ENCODE peak calls at places on chromosomes 7 and 10, in five cellular contexts. D, R, Z, L and C are unnamed samples.

GRCh38 chr7:140917258-140917657 is 7.5 kb downstream of the BRAF start:
- ATAC-seq in D (no peak), R (no peak), Z (no peak), L (no peak), C (no peak)

GRCh38 chr7:76997381-76998262 is 34.5 kb downstream of the SPDYE17 start:
- ATAC-seq in D (no peak), R (peak; percentile 16), Z (no peak), L (peak; percentile 9), C (peak; percentile 34)

GRCh38 chr10:69456880-69457693 is 5.8 kb downstream of the TSPAN15 start:
- ATAC-seq in D (peak; percentile 21), R (no peak), Z (no peak), L (no peak), C (no peak)

GRCh38 chr10:8539056-8539455 is 484.6 kb downstream of the GATA3 start:
- ATAC-seq in D (no peak), R (no peak), Z (no peak), L (no peak), C (no peak)

GRCh38 chr7:28142650-28143049 is 37.9 kb downstream of the JAZF1 start:
- ATAC-seq in D (peak; percentile 50), R (peak; percentile 18), Z (peak; percentile 70), L (no peak), C (no peak)

GRCh38 chr10:29635711-29636144 is 957 bp upstream of the SVIL start:
- ATAC-seq in D (peak; percentile 75), R (peak; percentile 26), Z (no peak), L (peak; percentile 73), C (no peak)

GRCh38 chr10:17425584-17426262 is 28.7 kb downstream of the ST8SIA6 start:
- ATAC-seq in D (no peak), R (peak; percentile 59), Z (peak; percentile 39), L (no peak), C (no peak)

GRCh38 chr7:89332026-89332425 is 536.5 kb upstream of the TEX47 start:
- ATAC-seq in D (no peak), R (no peak), Z (no peak), L (no peak), C (no peak)

DNA sequence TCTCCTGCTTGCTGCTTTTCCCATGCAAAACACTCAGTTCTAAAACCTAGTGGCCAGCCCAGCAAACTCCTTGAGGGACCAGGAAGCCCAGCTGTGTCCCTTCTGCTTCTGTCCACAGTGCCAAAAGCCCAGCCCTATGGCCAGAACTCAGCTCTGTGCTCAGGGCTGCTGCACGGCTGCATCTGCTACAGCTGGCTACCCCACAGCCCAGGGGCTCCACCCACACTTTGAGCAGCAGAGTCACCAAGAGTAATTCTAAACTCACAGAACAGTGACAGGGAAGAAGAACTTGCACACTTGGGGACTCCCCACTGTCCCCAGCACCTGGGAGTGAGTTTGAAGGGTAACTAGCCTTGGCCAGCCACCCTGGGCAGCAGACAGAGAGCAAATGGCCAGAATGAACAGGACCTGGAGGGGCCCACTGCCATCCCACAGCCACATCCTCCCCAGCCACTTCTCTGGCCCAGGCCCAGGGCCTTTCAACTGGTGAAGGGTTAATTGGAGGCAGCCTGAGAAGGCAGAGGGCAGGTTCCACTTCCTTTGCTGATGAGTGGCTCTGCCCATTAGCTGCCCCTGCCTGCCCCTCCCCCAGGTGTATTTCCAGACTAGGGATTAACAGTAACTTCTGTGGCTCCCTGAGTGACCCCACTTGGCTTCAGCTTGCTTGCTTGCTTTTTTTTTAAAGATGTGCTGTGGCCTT is 28.1 kb upstream of the TRIM8 start:
- ATAC-seq in D (no peak), R (peak; percentile 64), Z (no peak), L (no peak), C (peak; percentile 81)
- H3K4me1 ChIP-seq in D (peaks cover 36% of the 10 kb centered on the region), R (peaks cover 20% of the 10 kb centered on the region), Z (peaks cover 2% of the 10 kb centered on the region), L (peaks cover 4% of the 10 kb centered on the region), C (peaks cover 84% of the 10 kb centered on the region)

GRCh38 chr7:127651556-127652332 is at the start of gene SND1:
- ATAC-seq in D (peak; percentile 95), R (peak; percentile 98), Z (peak; percentile 96), L (peak; percentile 91), C (peak; percentile 99)
- TF ChIP-seq POLR2A in D (peak; percentile 34), R (peak; percentile 74), Z (peak; percentile 88), L (peak; percentile 97), C (peak; percentile 82)

DNA sequence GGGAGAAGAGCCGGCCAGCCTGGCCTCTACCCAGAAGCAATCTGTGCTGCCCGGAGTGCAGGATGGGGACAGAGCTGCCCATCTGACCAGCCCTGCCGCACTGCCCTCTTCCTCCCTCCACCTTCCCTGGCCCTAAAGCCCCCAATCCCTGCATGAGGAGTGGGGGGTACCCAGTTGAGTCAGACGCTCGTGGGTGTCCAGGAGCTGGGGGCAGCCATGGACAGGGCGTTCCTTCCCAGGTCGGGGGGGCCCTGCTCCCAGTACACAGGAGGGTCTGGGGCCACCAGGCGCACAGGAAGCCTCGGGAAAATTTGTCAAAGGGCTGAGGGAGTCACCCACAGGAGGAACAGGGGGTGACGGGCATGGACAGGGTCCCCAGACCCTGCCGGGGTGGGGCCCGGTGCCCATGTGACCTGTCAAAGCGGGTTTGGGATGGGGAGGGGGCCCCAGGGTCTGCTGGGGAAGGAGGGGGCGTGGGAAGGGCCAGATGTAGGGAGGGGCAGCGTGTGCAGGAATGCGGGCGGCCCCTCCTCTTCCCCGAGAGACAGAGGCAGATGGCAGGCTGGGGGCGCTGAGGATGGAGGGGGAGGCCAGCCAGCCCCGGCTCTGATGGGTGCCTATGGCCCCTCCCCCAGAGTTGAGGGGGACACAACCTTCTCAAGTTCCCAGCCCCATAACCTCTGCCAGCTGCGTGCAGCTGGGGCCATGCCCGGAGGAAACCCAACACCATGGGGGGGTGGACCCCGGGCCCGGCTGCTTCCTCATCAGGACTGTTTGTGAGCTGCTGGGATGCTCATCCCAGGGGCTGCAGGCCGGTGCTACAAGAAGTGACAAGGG is 21.5 kb upstream of the GRIFIN start:
- ATAC-seq in D (no peak), R (no peak), Z (no peak), L (no peak), C (no peak)
- H3K4me1 ChIP-seq in D (no peaks in the 10 kb centered on the region), R (peaks cover 10% of the 10 kb centered on the region), Z (no peaks in the 10 kb centered on the region), L (no peaks in the 10 kb centered on the region), C (no peaks in the 10 kb centered on the region)

GRCh38 chr7:84857336-84857735 is 329.5 kb downstream of the SEMA3D start:
- ATAC-seq in D (no peak), R (no peak), Z (no peak), L (no peak), C (no peak)

DNA sequence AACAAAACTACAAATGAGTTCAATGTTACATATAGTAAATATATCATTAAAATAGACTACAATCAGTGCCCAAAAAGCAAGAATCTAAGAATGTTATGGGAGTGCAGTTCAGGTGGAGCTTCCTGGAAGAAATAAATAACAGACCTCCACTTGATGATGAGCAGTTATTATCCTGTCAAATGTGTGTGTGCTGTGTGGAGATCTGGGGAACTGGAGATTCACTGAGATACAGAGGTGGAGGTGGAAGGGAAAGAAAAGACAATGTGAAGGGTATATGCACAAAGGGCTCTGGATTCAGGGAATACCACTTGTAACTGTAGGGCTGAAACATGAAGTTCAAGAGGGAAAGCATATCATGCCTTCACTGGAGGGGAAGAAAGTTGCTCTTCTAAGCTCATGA is 331.1 kb downstream of the SEMA3D start:
- ATAC-seq in D (no peak), R (no peak), Z (no peak), L (no peak), C (no peak)
- TF ChIP-seq POLR2A in D (no peak), R (no peak), Z (no peak), L (no peak), C (no peak)